ENCODE peak calls at places on chromosomes 16 and 17, in eight cellular contexts. P is A549, W is transverse colon, R is adrenal gland, D is IMR-90, M is esophagus muscularis mucosa, H is stomach, U is Peyer's patch. B is an unnamed sample.

GRCh38 chr17:80036715-80037477 is 454 bp downstream of the CCDC40 start:
- DNase-seq in H (no peak), M (no peak), P (peak; percentile 63), R (peak; percentile 58), U (no peak), W (peak; percentile 37), D (no peak), B (peak; percentile 56)

GRCh38 chr17:65058615-65059014 is 2.1 kb upstream of the GNA13 start:
- DNase-seq in M (no peak), R (no peak), P (no peak), W (no peak), U (no peak), H (peak; percentile 11), D (no peak), B (no peak)

GRCh38 chr17:16662936-16663335 is 9.3 kb upstream of the ZNF624 start:
- DNase-seq in W (no peak), M (no peak), R (no peak), P (no peak), D (no peak), H (no peak), U (no peak), B (no peak)

GRCh38 chr17:17090642-17091103 is 48.4 kb downstream of the MPRIP start:
- DNase-seq in W (peak; percentile 78), M (no peak), R (no peak), D (no peak), H (peak; percentile 80), P (no peak), U (peak; percentile 61), B (no peak)

GRCh38 chr16:65702707-65703402 is 581.0 kb upstream of the CDH11 start:
- DNase-seq in M (no peak), W (no peak), P (no peak), R (no peak), U (no peak), H (no peak), D (no peak), B (no peak)

GRCh38 chr17:16085066-16085699 is 85.6 kb downstream of the TTC19 start:
- DNase-seq in R (no peak), P (no peak), H (no peak), U (no peak), W (no peak), M (no peak), D (peak; percentile 89), B (no peak)

GRCh38 chr17:28991779-28992178 is 14.1 kb downstream of the SEZ6 start:
- DNase-seq in H (no peak), W (no peak), P (no peak), D (no peak), R (no peak), U (no peak), M (no peak), B (no peak)

GRCh38 chr17:7022791-7023571 is at the start of gene BCL6B:
- DNase-seq in H (no peak), W (no peak), P (no peak), M (no peak), D (no peak), U (no peak), R (peak; percentile 45), B (no peak)

GRCh38 chr16:50955311-50955710 is 195.8 kb downstream of the SALL1 start:
- DNase-seq in M (no peak), W (no peak), R (no peak), D (no peak), H (no peak), U (no peak), P (no peak), B (no peak)

GRCh38 chr16:13453938-13454553 is 465.9 kb upstream of the ERCC4 start:
- DNase-seq in M (no peak), U (no peak), P (peak; percentile 14), R (peak; percentile 32), H (peak; percentile 33), W (peak; percentile 9), D (no peak), B (peak; percentile 73)

GRCh38 chr16:9909072-9909471 is 273.2 kb downstream of the GRIN2A start:
- DNase-seq in R (no peak), M (no peak), P (no peak), H (no peak), U (no peak), W (no peak), D (no peak), B (no peak)

GRCh38 chr17:80953471-80954315 is 37.9 kb upstream of the CHMP6 start:
- DNase-seq in W (no peak), U (no peak), R (no peak), H (no peak), P (no peak), D (no peak), M (no peak), B (no peak)

DNA sequence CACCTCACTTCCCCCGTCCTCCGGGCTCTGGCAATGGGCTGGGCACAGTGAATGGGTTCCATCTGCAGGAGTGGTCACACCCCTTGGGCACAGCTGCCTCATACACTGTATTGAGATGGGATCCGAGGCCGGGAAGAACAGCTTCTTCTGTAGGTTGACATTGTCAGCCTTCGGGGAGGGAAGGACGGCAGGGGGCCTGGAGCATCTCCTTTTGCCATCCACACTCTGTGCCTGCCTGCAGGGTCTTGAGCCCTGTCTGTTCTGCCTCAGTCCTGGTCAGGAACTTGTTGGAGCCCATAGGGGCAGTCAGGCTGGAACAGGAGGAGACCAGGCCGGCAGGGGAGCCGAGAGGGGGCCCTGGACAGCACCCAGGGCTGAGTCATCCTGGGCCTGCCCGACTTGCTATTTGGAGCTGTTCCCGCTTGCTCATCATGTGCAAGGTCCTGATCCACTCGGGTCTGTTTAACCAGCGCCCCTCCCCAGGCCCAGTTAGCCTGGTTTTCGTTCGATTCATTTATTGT is 286.8 kb downstream of the SEC14L1 start:
- DNase-seq in P (no peak), M (no peak), W (peak; percentile 66), U (no peak), R (peak; percentile 87), D (peak; percentile 89), H (no peak), B (peak; percentile 60)
- H3K4me1 ChIP-seq in P (peaks cover 86% of the 10 kb centered on the region), M (peaks cover 89% of the 10 kb centered on the region), W (peaks cover 78% of the 10 kb centered on the region), U (peaks cover 65% of the 10 kb centered on the region), R (peaks cover 94% of the 10 kb centered on the region), D (peaks cover 67% of the 10 kb centered on the region), H (peaks cover 83% of the 10 kb centered on the region), B (peaks cover 85% of the 10 kb centered on the region)

GRCh38 chr16:58518980-58519368 is 3.7 kb downstream of the SETD6 start:
- DNase-seq in R (no peak), D (no peak), U (no peak), P (no peak), M (no peak), H (no peak), W (no peak), B (no peak)

GRCh38 chr16:58518083-58518979 is 3.0 kb downstream of the SETD6 start:
- DNase-seq in R (no peak), M (no peak), H (no peak), P (no peak), U (no peak), W (no peak), D (no peak), B (no peak)

GRCh38 chr16:58515125-58515870 is at the start of gene SETD6:
- DNase-seq in U (peak; percentile 94), R (peak; percentile 94), H (peak; percentile 89), M (peak; percentile 97), D (peak; percentile 84), P (peak; percentile 57), W (peak; percentile 90), B (peak; percentile 95)

GRCh38 chr16:58515871-58516767 is 802 bp downstream of the SETD6 start:
- DNase-seq in H (peak; percentile 70), R (peak; percentile 58), W (peak; percentile 67), P (no peak), D (no peak), M (no peak), U (peak; percentile 81), B (no peak)

GRCh38 chr16:58516768-58517107 is 1.4 kb downstream of the SETD6 start:
- DNase-seq in H (no peak), U (no peak), M (no peak), R (no peak), D (no peak), P (no peak), W (no peak), B (no peak)
- TF ChIP-seq POLR2A in H (no peak), U (no peak), M (no peak), R (no peak), D (no peak), P (no peak), W (no peak), B (no peak)

DNA sequence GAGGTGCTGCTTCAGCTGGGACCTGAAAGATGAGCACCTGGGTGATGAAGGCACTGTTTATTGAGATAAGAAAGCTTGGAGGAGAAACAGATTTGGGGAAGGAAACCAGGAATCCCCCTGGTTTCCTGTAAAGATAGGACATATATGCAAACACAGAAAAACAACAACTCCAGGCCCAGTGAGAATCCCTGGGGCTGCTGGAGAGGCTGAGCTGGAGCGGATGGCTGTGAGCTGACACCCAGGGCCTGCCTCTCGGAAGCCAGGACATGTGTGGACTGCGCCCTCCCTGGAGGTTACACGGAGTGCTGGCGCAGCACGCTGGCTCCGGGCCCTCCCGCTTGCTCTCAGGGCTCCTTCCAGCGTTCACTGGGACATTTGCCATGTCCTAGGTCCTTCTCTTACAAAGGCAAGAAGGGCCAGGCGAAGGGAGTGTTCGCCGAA is 57.5 kb downstream of the CYB5B start:
- DNase-seq in P (no peak), R (peak; percentile 90), H (peak; percentile 91), W (peak; percentile 31), M (peak; percentile 92), D (peak; percentile 48), U (no peak), B (peak; percentile 89)
- TF ChIP-seq CTCF in P (no peak), R (no peak), H (no peak), W (no peak), M (peak; percentile 6), D (no peak), U (no peak), B (no peak)

DNA sequence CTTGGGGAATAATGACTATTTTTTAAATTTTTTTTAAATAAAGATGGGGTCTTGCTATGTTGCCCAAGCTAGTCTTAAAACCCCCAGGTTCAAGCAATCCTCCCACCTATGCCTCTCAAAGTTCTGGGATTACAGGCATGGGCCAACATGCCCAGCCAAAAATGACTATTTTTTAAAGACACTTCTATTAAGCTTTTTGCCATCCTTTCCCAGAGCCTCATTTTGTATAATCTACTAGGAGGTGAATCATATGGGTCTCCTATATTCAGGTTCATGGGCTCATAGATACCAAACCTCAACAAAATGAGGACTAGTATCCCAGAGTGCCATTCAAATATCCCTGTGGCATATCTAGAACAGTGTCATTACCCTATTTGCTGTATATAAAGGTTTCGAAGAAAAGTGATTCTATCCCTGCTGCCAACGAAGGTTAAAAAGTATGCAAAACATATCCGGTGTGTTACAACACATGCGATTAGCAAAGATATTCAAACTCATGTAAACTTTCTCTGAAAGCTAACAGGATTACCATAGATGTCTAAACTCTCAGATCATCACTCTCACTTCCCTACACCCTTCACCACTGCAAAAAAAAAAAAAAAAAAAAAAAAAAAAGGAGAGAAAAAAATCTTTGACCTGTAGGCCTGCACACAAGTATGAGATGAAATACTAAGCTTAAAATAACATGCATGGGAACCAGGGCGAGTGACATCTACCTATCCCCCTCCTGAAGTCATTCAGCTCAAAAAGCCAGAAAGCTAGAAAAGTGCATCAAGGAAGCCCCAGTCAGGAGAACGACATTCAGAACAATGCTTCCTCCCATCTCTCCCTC is 23.5 kb downstream of the XPO6 start:
- DNase-seq in H (no peak), W (no peak), D (peak; percentile 89), U (no peak), P (no peak), M (no peak), R (no peak), B (no peak)
- H3K4me1 ChIP-seq in H (peaks cover 5% of the 10 kb centered on the region), W (peaks cover 9% of the 10 kb centered on the region), D (peaks cover 54% of the 10 kb centered on the region), U (peaks cover 37% of the 10 kb centered on the region), P (peaks cover 40% of the 10 kb centered on the region), M (peaks cover 21% of the 10 kb centered on the region), R (peaks cover 48% of the 10 kb centered on the region), B (peaks cover 10% of the 10 kb centered on the region)

B was measured in testis.